ENCODE peak calls at places on chromosomes 16 and 17, in seven cellular contexts. N, W, Z, D, F, S and A are unnamed samples.

GRCh38 chr17:55402374-55402773 is 19.3 kb downstream of the MMD start:
- DNase-seq in S (no peak), W (no peak), F (peak; percentile 44), D (peak; percentile 8), Z (no peak), N (peak; percentile 7), A (no peak)

GRCh38 chr17:48132375-48132774 is 24.8 kb downstream of the SNX11 start:
- DNase-seq in N (no peak), F (no peak), Z (no peak), D (no peak), W (no peak), S (no peak), A (no peak)

GRCh38 chr16:60123387-60124023 is 1389.4 kb upstream of the GOT2 start:
- DNase-seq in N (no peak), F (no peak), D (peak; percentile 12), S (no peak), W (no peak), Z (no peak), A (no peak)

GRCh38 chr17:14940112-14940945 is 324.8 kb downstream of the PMP22 start:
- DNase-seq in N (peak; percentile 74), W (no peak), D (no peak), S (no peak), Z (no peak), F (no peak), A (no peak)

GRCh38 chr17:17515921-17516295 is 19.7 kb upstream of the RASD1 start:
- DNase-seq in W (no peak), S (no peak), Z (peak; percentile 29), D (peak; percentile 79), N (peak; percentile 75), F (peak; percentile 24), A (no peak)

GRCh38 chr16:90077757-90078593 is 844 bp upstream of the PRDM7 start:
- DNase-seq in F (peak; percentile 46), D (peak; percentile 26), W (peak; percentile 55), Z (no peak), S (no peak), N (peak; percentile 62), A (no peak)

GRCh38 chr17:57849163-57849873 is 526 bp downstream of the MRPS23 start:
- DNase-seq in Z (no peak), N (peak; percentile 32), F (no peak), D (no peak), W (no peak), S (no peak), A (no peak)

GRCh38 chr16:58205276-58206036 is 7.5 kb upstream of the CSNK2A2 start:
- DNase-seq in Z (no peak), D (no peak), F (no peak), W (peak; percentile 35), N (no peak), S (no peak), A (no peak)

GRCh38 chr17:5396612-5397011 is 22.9 kb downstream of the NUP88 start:
- DNase-seq in Z (no peak), S (no peak), F (no peak), D (no peak), W (no peak), N (no peak), A (no peak)

GRCh38 chr16:13036600-13036999 is 135.2 kb downstream of the SHISA9 start:
- DNase-seq in W (peak; percentile 90), F (peak; percentile 22), N (peak; percentile 55), S (no peak), D (peak; percentile 14), Z (no peak), A (no peak)

GRCh38 chr16:75264999-75265910 is 13.8 kb upstream of the BCAR1 start:
- DNase-seq in N (peak; percentile 68), W (peak; percentile 46), Z (no peak), D (no peak), S (no peak), F (no peak), A (no peak)

GRCh38 chr17:40253565-40253964 is 34.1 kb upstream of the CDC6 start:
- DNase-seq in F (no peak), D (no peak), N (no peak), W (no peak), S (no peak), Z (no peak), A (no peak)

GRCh38 chr17:78884148-78884870 is 18.7 kb downstream of the CEP295NL start:
- DNase-seq in S (no peak), D (no peak), Z (no peak), N (peak; percentile 55), W (peak; percentile 31), F (peak; percentile 19), A (no peak)

GRCh38 chr17:12536021-12536420 is 129.7 kb upstream of the MYOCD start:
- DNase-seq in S (no peak), N (no peak), D (no peak), F (no peak), Z (no peak), W (no peak), A (no peak)

GRCh38 chr17:80738987-80739730 is 194.5 kb downstream of the RPTOR start:
- DNase-seq in N (no peak), Z (no peak), S (no peak), D (no peak), W (no peak), F (no peak), A (no peak)

GRCh38 chr16:21608647-21609328 is 9.4 kb downstream of the METTL9 start:
- DNase-seq in D (no peak), F (peak; percentile 11), W (no peak), Z (no peak), N (peak; percentile 55), S (no peak), A (no peak)

GRCh38 chr16:54275956-54276355 is 10.6 kb downstream of the IRX3 start:
- DNase-seq in N (no peak), D (no peak), F (no peak), Z (no peak), W (no peak), S (no peak), A (no peak)

GRCh38 chr17:33732116-33732515 is 439.0 kb upstream of the ASIC2 start:
- DNase-seq in N (peak; percentile 33), W (peak; percentile 75), Z (no peak), S (no peak), F (peak; percentile 6), D (no peak), A (no peak)

GRCh38 chr17:2192367-2193028 is 111.1 kb downstream of the SMG6 start:
- DNase-seq in N (peak; percentile 93), F (peak; percentile 95), W (no peak), Z (no peak), D (peak; percentile 100), S (no peak), A (peak; percentile 92)

DNA sequence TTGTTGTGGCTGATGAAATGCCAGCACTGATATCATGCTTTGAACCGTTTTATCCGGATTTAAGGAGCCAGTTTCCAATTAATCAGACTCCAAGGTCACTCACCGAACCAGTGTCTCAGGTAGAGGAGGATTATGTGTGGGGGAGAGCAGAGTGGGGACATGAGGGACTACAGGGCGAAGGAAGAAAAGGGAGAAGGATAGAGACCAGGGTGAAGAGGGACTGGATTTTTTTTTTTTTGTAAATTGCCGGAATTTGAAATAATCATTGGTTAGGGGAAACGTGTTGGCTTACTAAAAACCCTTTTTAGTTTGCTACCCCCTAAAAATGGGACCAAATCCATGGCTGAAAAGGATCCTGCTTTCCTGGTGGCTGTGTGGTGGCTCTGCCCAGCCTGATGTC is 142.8 kb upstream of the ZFHX3 start:
- DNase-seq in W (no peak), S (no peak), D (no peak), F (no peak), N (no peak), Z (no peak), A (no peak)
- H3K4me3 ChIP-seq in W (no peak overlapping the region), S (no peak overlapping the region), D (no peak overlapping the region), F (no peak overlapping the region), N (no peak overlapping the region), Z (no peak overlapping the region), A (no peak overlapping the region)

GRCh38 chr16:85220125-85220839 is 108.0 kb upstream of the CIBAR2 start:
- DNase-seq in Z (no peak), D (peak; percentile 79), F (peak; percentile 79), W (no peak), N (peak; percentile 80), S (peak; percentile 70), A (peak; percentile 64)
- H3K4me3 ChIP-seq in Z (peak overlapping the region; percentile 42), D (peak overlapping the region; percentile 25), F (peak overlapping the region; percentile 42), W (no peak overlapping the region), N (peak overlapping the region; percentile 63), S (peak overlapping the region; percentile 38), A (peak overlapping the region; percentile 29)

GRCh38 chr17:8944083-8944482 is 21.4 kb downstream of the PIK3R5 start:
- DNase-seq in W (no peak), N (no peak), Z (no peak), D (no peak), F (no peak), S (no peak), A (no peak)

GRCh38 chr17:8939496-8940334 is 25.8 kb downstream of the PIK3R5 start:
- DNase-seq in F (no peak), D (no peak), N (no peak), S (no peak), W (peak; percentile 10), Z (no peak), A (no peak)

GRCh38 chr17:8941980-8942617 is 23.4 kb downstream of the PIK3R5 start:
- DNase-seq in W (no peak), N (no peak), F (no peak), S (no peak), Z (no peak), D (no peak), A (no peak)

GRCh38 chr17:8941520-8941919 is 24.0 kb downstream of the PIK3R5 start:
- DNase-seq in Z (no peak), F (no peak), W (no peak), D (no peak), N (no peak), S (no peak), A (no peak)

GRCh38 chr17:8940866-8941471 is 24.5 kb downstream of the PIK3R5 start:
- DNase-seq in W (no peak), F (no peak), S (no peak), N (no peak), Z (no peak), D (no peak), A (no peak)
- H3K4me3 ChIP-seq in W (no peak overlapping the region), F (no peak overlapping the region), S (no peak overlapping the region), N (no peak overlapping the region), Z (no peak overlapping the region), D (no peak overlapping the region), A (no peak overlapping the region)

DNA sequence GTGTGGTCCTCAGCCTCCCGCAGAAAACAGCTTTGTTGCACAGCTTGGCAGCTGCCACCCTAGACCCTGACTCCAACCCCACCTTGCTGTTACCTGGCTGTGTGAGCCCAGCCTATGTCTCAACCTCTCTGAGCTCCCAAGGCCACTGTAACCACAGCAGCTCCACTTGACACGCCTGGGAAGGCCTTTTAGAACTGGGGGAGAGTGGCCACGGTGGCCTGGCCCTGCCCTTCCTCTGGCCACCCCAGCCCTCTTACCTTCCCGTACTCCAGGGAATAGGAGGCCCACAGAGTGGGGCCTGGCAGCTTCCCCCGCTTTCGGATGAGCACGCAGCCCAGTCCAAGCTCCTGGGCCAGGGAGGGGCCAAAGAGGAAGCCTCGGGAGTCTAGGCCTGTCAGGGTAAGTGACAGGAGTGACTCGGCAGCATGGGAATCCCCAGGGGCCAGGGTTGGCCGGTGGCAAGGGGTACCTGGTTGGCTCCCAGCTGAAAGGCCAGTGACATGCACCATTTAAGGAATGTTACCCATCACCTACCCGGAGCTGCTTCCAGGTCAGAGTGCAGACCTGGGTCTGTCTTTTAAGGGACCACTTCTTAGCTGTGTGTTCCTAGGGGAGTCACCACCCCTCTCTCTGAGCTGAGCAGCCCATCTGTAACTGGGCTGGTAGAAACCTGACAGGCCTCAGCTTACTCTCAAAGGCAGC is 1.4 kb downstream of the APRT start:
- DNase-seq in W (no peak), D (no peak), Z (no peak), S (no peak), N (peak; percentile 45), F (no peak), A (no peak)
- H3K4me3 ChIP-seq in W (peak overlapping the region; percentile 93), D (peak overlapping the region; percentile 67), Z (peak overlapping the region; percentile 83), S (peak overlapping the region; percentile 74), N (peak overlapping the region; percentile 79), F (peak overlapping the region; percentile 70), A (peak overlapping the region; percentile 65)

GRCh38 chr16:4328580-4329353 is 12.9 kb downstream of the GLIS2 start:
- DNase-seq in Z (no peak), W (no peak), S (no peak), F (no peak), N (no peak), D (no peak), A (no peak)
- H3K4me3 ChIP-seq in Z (peak overlapping the region; percentile 8), W (peak overlapping the region; percentile 65), S (peak overlapping the region; percentile 49), F (peak overlapping the region; percentile 45), N (peak overlapping the region; percentile 72), D (no peak overlapping the region), A (no peak overlapping the region)